ENCODE peak calls at places on chromosomes 1 and 21, in four cellular contexts. One of them, this sample, is unnamed. For H3K27me3, the result is how much of the 10 kb centered on the place peaks cover.

GRCh38 chr1:200965111-200965510 is 58.4 kb downstream of the KIF21B start:
- DNase-seq in endodermal cell: peak
- DNase-seq in psoas muscle: no peak
- DNase-seq in colonic mucosa: no peak
- DNase-seq in this sample: no peak

GRCh38 chr1:22888320-22889075 is 84.2 kb downstream of the LACTBL1 start:
- DNase-seq in colonic mucosa: no peak
- DNase-seq in psoas muscle: no peak
- DNase-seq in endodermal cell: no peak
- DNase-seq in this sample: no peak

GRCh38 chr1:94783342-94784264 is 36.6 kb upstream of the SLC44A3 start:
- DNase-seq in psoas muscle: peak
- DNase-seq in endodermal cell: no peak
- DNase-seq in colonic mucosa: peak
- DNase-seq in this sample: peak

GRCh38 chr1:76867342-76868130 is at the start of gene ST6GALNAC5:
- DNase-seq in colonic mucosa: peak
- DNase-seq in endodermal cell: peak
- DNase-seq in psoas muscle: no peak
- DNase-seq in this sample: no peak

GRCh38 chr1:244450597-244451538 is 841 bp downstream of the ADSS2 start:
- DNase-seq in colonic mucosa: peak
- DNase-seq in endodermal cell: peak
- DNase-seq in psoas muscle: peak
- DNase-seq in this sample: peak

GRCh38 chr1:48208251-48208650 is 14.3 kb upstream of the SLC5A9 start:
- DNase-seq in psoas muscle: no peak
- DNase-seq in colonic mucosa: no peak
- DNase-seq in endodermal cell: peak
- DNase-seq in this sample: no peak

GRCh38 chr1:19220991-19221390 is 10.9 kb upstream of the UBR4 start:
- DNase-seq in colonic mucosa: no peak
- DNase-seq in psoas muscle: no peak
- DNase-seq in endodermal cell: no peak
- DNase-seq in this sample: peak

GRCh38 chr1:152112101-152112884 is 3.0 kb downstream of the TCHH start:
- DNase-seq in endodermal cell: peak
- DNase-seq in psoas muscle: no peak
- DNase-seq in colonic mucosa: peak
- DNase-seq in this sample: no peak

GRCh38 chr1:113830039-113830438 is 17.8 kb upstream of the RSBN1 start:
- DNase-seq in endodermal cell: no peak
- DNase-seq in colonic mucosa: no peak
- DNase-seq in psoas muscle: no peak
- DNase-seq in this sample: no peak

GRCh38 chr1:205933672-205934618 is 9.3 kb downstream of the SLC26A9 start:
- DNase-seq in psoas muscle: no peak
- DNase-seq in endodermal cell: no peak
- DNase-seq in colonic mucosa: no peak
- DNase-seq in this sample: no peak

GRCh38 chr1:27575861-27576331 is 28.0 kb downstream of the AHDC1 start:
- DNase-seq in endodermal cell: peak
- DNase-seq in colonic mucosa: peak
- DNase-seq in psoas muscle: peak
- DNase-seq in this sample: peak

GRCh38 chr21:38773108-38774061 is 32.3 kb upstream of the ETS2 start:
- DNase-seq in psoas muscle: peak
- DNase-seq in colonic mucosa: no peak
- DNase-seq in endodermal cell: no peak
- DNase-seq in this sample: no peak

GRCh38 chr21:42736646-42737350 is 83.4 kb downstream of the PDE9A start:
- DNase-seq in colonic mucosa: no peak
- DNase-seq in endodermal cell: peak
- DNase-seq in psoas muscle: no peak
- DNase-seq in this sample: no peak
- H3K27ac ChIP-seq in colonic mucosa: no peak
- H3K27ac ChIP-seq in endodermal cell: no peak
- H3K27ac ChIP-seq in psoas muscle: no peak
- H3K27ac ChIP-seq in this sample: peak

GRCh38 chr21:35991131-35991530 is 69.2 kb downstream of the SETD4 start:
- DNase-seq in colonic mucosa: no peak
- DNase-seq in endodermal cell: no peak
- DNase-seq in psoas muscle: no peak
- DNase-seq in this sample: no peak

GRCh38 chr21:35987475-35987874 is 72.9 kb downstream of the SETD4 start:
- DNase-seq in endodermal cell: no peak
- DNase-seq in colonic mucosa: no peak
- DNase-seq in psoas muscle: no peak
- DNase-seq in this sample: no peak

GRCh38 chr21:35988396-35989140 is 71.8 kb downstream of the SETD4 start:
- DNase-seq in colonic mucosa: no peak
- DNase-seq in endodermal cell: no peak
- DNase-seq in psoas muscle: no peak
- DNase-seq in this sample: no peak

GRCh38 chr21:35990609-35991008 is 69.7 kb downstream of the SETD4 start:
- DNase-seq in endodermal cell: no peak
- DNase-seq in psoas muscle: no peak
- DNase-seq in colonic mucosa: no peak
- DNase-seq in this sample: no peak

DNA sequence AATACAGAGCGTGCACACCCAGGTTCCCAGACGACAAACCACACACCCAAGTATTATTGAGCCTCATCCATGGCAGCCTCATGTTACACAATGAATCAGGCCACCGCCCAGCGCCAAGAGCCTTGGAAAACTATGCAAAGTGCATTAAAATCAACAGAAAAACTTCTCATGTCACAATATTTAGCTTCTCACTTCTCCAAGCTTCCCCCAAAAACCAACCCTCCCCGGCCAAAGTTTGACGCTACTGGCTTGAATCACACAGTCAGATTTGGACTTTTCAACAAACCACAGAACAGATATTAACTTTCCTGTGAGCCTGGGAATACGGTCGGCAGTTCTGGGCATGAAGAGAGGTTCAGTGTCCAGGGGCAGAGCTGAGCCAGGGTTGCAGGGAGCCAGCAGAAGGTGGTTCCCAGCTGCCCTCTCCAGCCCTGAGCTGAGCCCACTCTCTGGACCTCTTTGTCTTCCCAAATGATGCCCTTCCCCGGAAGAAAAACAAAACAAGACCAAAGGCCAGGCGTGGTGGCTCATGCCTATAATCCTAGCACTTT is 71.1 kb downstream of the SETD4 start:
- DNase-seq in endodermal cell: no peak
- DNase-seq in colonic mucosa: no peak
- DNase-seq in psoas muscle: peak
- DNase-seq in this sample: no peak
- H3K27me3 ChIP-seq in endodermal cell: half or more
- H3K27me3 ChIP-seq in colonic mucosa: under half
- H3K27me3 ChIP-seq in psoas muscle: under half
- H3K27me3 ChIP-seq in this sample: half or more

DNA sequence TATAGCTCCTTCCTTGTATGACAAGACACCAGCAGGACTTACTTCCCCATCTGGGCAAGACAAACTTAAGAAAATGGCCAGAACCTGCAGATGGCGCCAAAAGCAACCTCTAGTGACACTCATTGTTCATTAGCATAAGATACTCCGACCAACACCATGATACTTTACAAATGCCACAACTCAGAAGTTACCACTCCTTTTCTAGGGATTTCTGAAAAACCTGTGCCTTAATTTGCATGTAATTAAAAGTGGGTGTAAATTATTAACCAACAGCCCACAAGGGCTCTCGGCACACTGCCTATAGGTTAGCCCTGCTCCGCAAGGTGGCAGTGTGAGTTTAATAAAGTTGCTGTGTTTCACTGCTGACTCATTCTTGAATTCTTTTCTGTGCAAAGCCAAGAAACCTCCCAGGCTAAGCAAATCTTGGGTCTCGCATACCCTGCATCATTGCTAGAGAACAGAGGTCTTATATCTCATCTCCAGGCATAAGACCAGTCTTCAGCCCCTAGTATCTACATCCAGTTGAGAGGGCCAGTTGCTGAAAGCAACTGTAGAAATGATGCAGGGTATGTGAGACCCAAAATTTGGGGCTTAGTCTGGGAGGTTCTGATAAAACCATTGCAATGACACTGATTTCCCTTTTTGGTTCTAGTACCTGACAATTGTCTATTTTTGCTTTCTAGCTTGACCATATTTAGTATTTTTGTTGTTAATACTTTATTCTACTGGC is 86.4 kb downstream of the FAF1 start:
- DNase-seq in colonic mucosa: peak
- DNase-seq in endodermal cell: peak
- DNase-seq in psoas muscle: peak
- DNase-seq in this sample: peak
- H3K4me3 ChIP-seq in colonic mucosa: no peak
- H3K4me3 ChIP-seq in endodermal cell: no peak
- H3K4me3 ChIP-seq in psoas muscle: no peak
- H3K4me3 ChIP-seq in this sample: peak

GRCh38 chr1:41493626-41494350 is 9.3 kb upstream of the EDN2 start:
- DNase-seq in endodermal cell: no peak
- DNase-seq in colonic mucosa: no peak
- DNase-seq in psoas muscle: no peak
- DNase-seq in this sample: peak
- H3K27ac ChIP-seq in endodermal cell: no peak
- H3K27ac ChIP-seq in colonic mucosa: no peak
- H3K27ac ChIP-seq in psoas muscle: no peak
- H3K27ac ChIP-seq in this sample: no peak

This sample was measured in left ventricle myocardium inferior.